ENCODE peak calls at places on chromosome 19, in five cellular contexts. One of them, this sample, is unnamed.

GRCh38 chr19:20423381-20424207 is 142.0 kb downstream of the ZNF737 start:
- DNase-seq in B cell: peak
- DNase-seq in thoracic aorta: no peak
- DNase-seq in CD4-positive, alpha-beta T cell: no peak
- DNase-seq in NB4: peak
- DNase-seq in this sample: peak

GRCh38 chr19:56707821-56708220 is 36.3 kb upstream of the ZNF835 start:
- DNase-seq in B cell: no peak
- DNase-seq in thoracic aorta: no peak
- DNase-seq in CD4-positive, alpha-beta T cell: no peak
- DNase-seq in NB4: no peak
- DNase-seq in this sample: no peak

GRCh38 chr19:4578552-4579248 is 19.2 kb upstream of the SEMA6B start:
- DNase-seq in B cell: no peak
- DNase-seq in thoracic aorta: no peak
- DNase-seq in CD4-positive, alpha-beta T cell: no peak
- DNase-seq in NB4: no peak
- DNase-seq in this sample: no peak

GRCh38 chr19:5129691-5130090 is 160.8 kb downstream of the KDM4B start:
- DNase-seq in B cell: no peak
- DNase-seq in thoracic aorta: no peak
- DNase-seq in CD4-positive, alpha-beta T cell: no peak
- DNase-seq in NB4: no peak
- DNase-seq in this sample: no peak

GRCh38 chr19:6058411-6059201 is 51.7 kb downstream of the RFX2 start:
- DNase-seq in B cell: no peak
- DNase-seq in thoracic aorta: no peak
- DNase-seq in CD4-positive, alpha-beta T cell: no peak
- DNase-seq in NB4: no peak
- DNase-seq in this sample: no peak

GRCh38 chr19:50639121-50640112 is at the start of gene SYT3:
- DNase-seq in B cell: peak
- DNase-seq in thoracic aorta: no peak
- DNase-seq in CD4-positive, alpha-beta T cell: no peak
- DNase-seq in NB4: peak
- DNase-seq in this sample: peak

GRCh38 chr19:3136684-3137055 is 837 bp downstream of the GNA15 start:
- DNase-seq in B cell: no peak
- DNase-seq in thoracic aorta: no peak
- DNase-seq in CD4-positive, alpha-beta T cell: no peak
- DNase-seq in NB4: no peak
- DNase-seq in this sample: no peak

GRCh38 chr19:29927944-29928669 is 13.9 kb upstream of the URI1 start:
- DNase-seq in B cell: no peak
- DNase-seq in thoracic aorta: no peak
- DNase-seq in CD4-positive, alpha-beta T cell: no peak
- DNase-seq in NB4: no peak
- DNase-seq in this sample: peak

GRCh38 chr19:46426506-46427162 is 2.1 kb downstream of the PNMA8C start:
- DNase-seq in B cell: no peak
- DNase-seq in thoracic aorta: no peak
- DNase-seq in CD4-positive, alpha-beta T cell: no peak
- DNase-seq in NB4: no peak
- DNase-seq in this sample: no peak

GRCh38 chr19:55567708-55568328 is 12.8 kb downstream of the ZNF579 start:
- DNase-seq in B cell: no peak
- DNase-seq in thoracic aorta: no peak
- DNase-seq in CD4-positive, alpha-beta T cell: no peak
- DNase-seq in NB4: no peak
- DNase-seq in this sample: no peak

GRCh38 chr19:8512115-8512967 is 1.6 kb downstream of the ZNF414 start:
- DNase-seq in B cell: peak
- DNase-seq in thoracic aorta: no peak
- DNase-seq in CD4-positive, alpha-beta T cell: no peak
- DNase-seq in NB4: peak
- DNase-seq in this sample: no peak

GRCh38 chr19:54554896-54555295 is 18.7 kb upstream of the LILRA2 start:
- DNase-seq in B cell: no peak
- DNase-seq in thoracic aorta: no peak
- DNase-seq in CD4-positive, alpha-beta T cell: no peak
- DNase-seq in NB4: no peak
- DNase-seq in this sample: no peak

GRCh38 chr19:9848761-9849160 is 13.6 kb downstream of the PIN1 start:
- DNase-seq in B cell: no peak
- DNase-seq in thoracic aorta: no peak
- DNase-seq in CD4-positive, alpha-beta T cell: no peak
- DNase-seq in NB4: no peak
- DNase-seq in this sample: peak

GRCh38 chr19:48455908-48456562 is 661 bp downstream of the KCNJ14 start:
- DNase-seq in B cell: no peak
- DNase-seq in thoracic aorta: no peak
- DNase-seq in CD4-positive, alpha-beta T cell: no peak
- DNase-seq in NB4: peak
- DNase-seq in this sample: no peak

GRCh38 chr19:49390978-49391304 is 2.9 kb downstream of the KASH5 start:
- DNase-seq in B cell: peak
- DNase-seq in thoracic aorta: no peak
- DNase-seq in CD4-positive, alpha-beta T cell: no peak
- DNase-seq in NB4: no peak
- DNase-seq in this sample: no peak

GRCh38 chr19:19319725-19320361 is 466 bp downstream of the SUGP1 start:
- DNase-seq in B cell: no peak
- DNase-seq in thoracic aorta: no peak
- DNase-seq in CD4-positive, alpha-beta T cell: no peak
- DNase-seq in NB4: peak
- DNase-seq in this sample: no peak

GRCh38 chr19:19562665-19563347 is 24.7 kb downstream of the CILP2 start:
- DNase-seq in B cell: no peak
- DNase-seq in thoracic aorta: no peak
- DNase-seq in CD4-positive, alpha-beta T cell: no peak
- DNase-seq in NB4: peak
- DNase-seq in this sample: no peak

GRCh38 chr19:45607071-45608029 is 5.3 kb upstream of the GPR4 start:
- DNase-seq in B cell: peak
- DNase-seq in thoracic aorta: no peak
- DNase-seq in CD4-positive, alpha-beta T cell: no peak
- DNase-seq in NB4: peak
- DNase-seq in this sample: no peak

GRCh38 chr19:3162418-3163229 is 15.9 kb upstream of the S1PR4 start:
- DNase-seq in B cell: no peak
- DNase-seq in thoracic aorta: no peak
- DNase-seq in CD4-positive, alpha-beta T cell: no peak
- DNase-seq in NB4: peak
- DNase-seq in this sample: peak

GRCh38 chr19:6062274-6062673 is 48.0 kb downstream of the RFX2 start:
- DNase-seq in B cell: no peak
- DNase-seq in thoracic aorta: peak
- DNase-seq in CD4-positive, alpha-beta T cell: no peak
- DNase-seq in NB4: peak
- DNase-seq in this sample: no peak

GRCh38 chr19:19474950-19475781 is 40.2 kb downstream of the TSSK6 start:
- DNase-seq in B cell: no peak
- DNase-seq in thoracic aorta: no peak
- DNase-seq in CD4-positive, alpha-beta T cell: no peak
- DNase-seq in NB4: no peak
- DNase-seq in this sample: no peak

GRCh38 chr19:54230031-54230430 is 7.2 kb upstream of the LILRB3 start:
- DNase-seq in B cell: no peak
- DNase-seq in thoracic aorta: no peak
- DNase-seq in CD4-positive, alpha-beta T cell: no peak
- DNase-seq in NB4: no peak
- DNase-seq in this sample: no peak

GRCh38 chr19:15129856-15130580 is 22.8 kb downstream of the SYDE1 start:
- DNase-seq in B cell: no peak
- DNase-seq in thoracic aorta: no peak
- DNase-seq in CD4-positive, alpha-beta T cell: no peak
- DNase-seq in NB4: no peak
- DNase-seq in this sample: no peak

GRCh38 chr19:11453468-11454341 is 18.3 kb downstream of the PRKCSH start:
- DNase-seq in B cell: peak
- DNase-seq in thoracic aorta: no peak
- DNase-seq in CD4-positive, alpha-beta T cell: no peak
- DNase-seq in NB4: no peak
- DNase-seq in this sample: peak

GRCh38 chr19:16185123-16185924 is at the start of gene FAM32A:
- DNase-seq in B cell: peak
- DNase-seq in thoracic aorta: peak
- DNase-seq in CD4-positive, alpha-beta T cell: peak
- DNase-seq in NB4: peak
- DNase-seq in this sample: peak
- TF ChIP-seq CTCF in B cell: peak
- TF ChIP-seq CTCF in thoracic aorta: no peak
- TF ChIP-seq CTCF in CD4-positive, alpha-beta T cell: no peak
- TF ChIP-seq CTCF in NB4: peak
- TF ChIP-seq CTCF in this sample: no peak

DNA sequence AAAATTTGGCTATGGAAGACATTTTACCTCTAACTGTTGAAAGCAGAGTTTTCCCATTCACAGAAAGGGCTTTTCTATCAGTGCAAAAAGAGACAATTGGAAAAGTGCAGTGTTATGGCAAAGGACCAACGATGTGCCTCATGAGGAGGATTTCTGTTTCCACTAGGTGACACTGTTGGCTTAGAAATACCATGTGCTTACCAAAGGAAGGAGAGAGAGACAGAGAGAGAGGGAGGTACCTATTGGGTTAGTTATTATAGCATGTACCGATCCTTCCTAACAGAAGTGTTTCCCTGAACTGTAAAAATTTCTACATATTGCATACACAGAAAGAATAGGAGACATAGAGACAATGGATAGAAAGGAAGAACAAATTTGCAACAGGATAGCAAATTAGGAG is 23.9 kb upstream of the PSG4 start:
- DNase-seq in B cell: no peak
- DNase-seq in thoracic aorta: no peak
- DNase-seq in CD4-positive, alpha-beta T cell: no peak
- DNase-seq in NB4: peak
- DNase-seq in this sample: no peak
- TF ChIP-seq CTCF in B cell: no peak
- TF ChIP-seq CTCF in thoracic aorta: no peak
- TF ChIP-seq CTCF in CD4-positive, alpha-beta T cell: no peak
- TF ChIP-seq CTCF in NB4: no peak
- TF ChIP-seq CTCF in this sample: no peak

DNA sequence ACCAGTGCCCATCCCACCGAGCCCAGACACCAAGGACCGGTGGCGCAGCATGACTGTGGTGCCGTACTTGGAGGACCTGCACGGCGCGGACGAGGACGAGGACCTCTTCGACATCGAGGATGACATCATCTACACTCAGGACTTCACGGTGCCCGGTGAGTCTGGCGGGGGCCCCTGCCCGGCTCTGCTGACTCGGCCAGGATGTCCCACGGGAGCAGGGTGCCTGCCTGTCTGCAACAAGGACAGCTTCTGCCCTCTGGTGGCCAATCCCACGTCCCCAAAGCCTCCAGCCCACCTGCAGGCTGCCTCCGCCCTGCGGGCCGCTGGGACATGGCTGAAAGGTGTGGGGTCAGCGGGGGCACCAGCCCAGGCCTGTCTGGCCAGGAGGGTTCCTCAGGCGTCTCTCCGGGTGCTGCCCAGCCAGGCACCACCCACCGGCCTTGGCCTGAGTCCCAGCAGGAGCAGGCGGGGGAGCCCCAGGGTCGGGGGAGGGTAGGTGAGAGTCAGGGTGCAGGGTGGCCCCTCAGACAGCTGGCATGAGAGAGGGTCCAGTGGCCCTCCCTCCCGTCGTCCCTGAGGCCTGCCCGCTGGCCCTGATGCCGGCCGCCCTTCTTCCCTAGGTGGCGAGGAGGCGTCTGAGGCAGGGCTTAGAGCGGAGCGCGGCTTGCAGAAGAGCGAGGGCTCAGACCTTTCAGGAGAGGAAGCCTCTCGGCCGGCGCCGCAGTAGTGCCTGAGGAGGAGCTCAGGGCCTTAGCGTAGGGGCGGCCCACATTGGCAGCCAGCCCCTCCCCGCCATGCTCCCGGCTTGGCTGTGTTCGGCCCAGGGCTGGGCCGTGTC is 14.6 kb downstream of the CBARP start:
- DNase-seq in B cell: peak
- DNase-seq in thoracic aorta: no peak
- DNase-seq in CD4-positive, alpha-beta T cell: no peak
- DNase-seq in NB4: peak
- DNase-seq in this sample: peak
- TF ChIP-seq CTCF in B cell: no peak
- TF ChIP-seq CTCF in thoracic aorta: peak
- TF ChIP-seq CTCF in CD4-positive, alpha-beta T cell: no peak
- TF ChIP-seq CTCF in NB4: peak
- TF ChIP-seq CTCF in this sample: peak

DNA sequence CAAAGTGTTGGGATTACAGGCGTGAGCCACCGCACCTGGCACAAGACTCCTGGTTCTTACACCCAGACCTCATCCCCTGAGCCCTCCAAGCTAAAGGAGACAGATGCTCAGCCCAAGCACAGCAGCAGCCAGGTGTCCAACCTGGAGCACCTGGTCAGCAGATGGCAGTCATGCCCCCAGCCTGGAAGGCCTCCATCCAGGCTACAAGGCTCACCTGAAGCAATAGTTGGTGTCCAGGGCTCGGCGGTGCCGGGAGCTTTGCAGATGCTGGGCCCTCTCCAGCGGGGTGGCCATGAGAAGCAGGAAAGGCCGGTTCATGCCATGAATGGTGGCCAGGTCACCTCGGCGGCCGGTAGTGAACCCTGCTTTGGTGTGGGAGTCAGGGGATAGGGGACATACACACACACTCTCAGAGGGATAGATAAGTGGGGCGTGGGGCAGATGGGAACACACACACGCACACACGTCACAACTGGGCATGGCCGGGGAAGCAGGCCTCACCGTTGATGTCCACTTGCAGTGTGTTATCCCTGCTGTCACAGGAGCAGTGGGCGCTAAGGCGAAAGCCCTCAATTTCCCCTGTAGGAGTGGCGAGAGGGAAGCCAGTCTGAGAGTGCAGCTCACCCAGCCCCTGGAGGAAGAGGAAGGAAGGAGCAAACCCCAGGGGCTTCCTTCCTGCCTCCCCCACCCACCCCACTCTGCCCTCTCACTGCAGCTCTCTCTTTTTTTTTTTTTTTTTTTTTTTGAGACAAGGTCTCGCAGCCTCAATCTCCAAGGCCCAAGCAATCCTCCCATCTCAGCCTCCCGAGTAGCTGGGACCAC is 11.8 kb downstream of the TGFB1 start:
- DNase-seq in B cell: peak
- DNase-seq in thoracic aorta: no peak
- DNase-seq in CD4-positive, alpha-beta T cell: no peak
- DNase-seq in NB4: no peak
- DNase-seq in this sample: no peak
- TF ChIP-seq CTCF in B cell: no peak
- TF ChIP-seq CTCF in thoracic aorta: no peak
- TF ChIP-seq CTCF in CD4-positive, alpha-beta T cell: peak
- TF ChIP-seq CTCF in NB4: no peak
- TF ChIP-seq CTCF in this sample: peak

GRCh38 chr19:31144471-31144870 is 204.8 kb downstream of the TSHZ3 start:
- DNase-seq in B cell: no peak
- DNase-seq in thoracic aorta: no peak
- DNase-seq in CD4-positive, alpha-beta T cell: no peak
- DNase-seq in NB4: no peak
- DNase-seq in this sample: no peak
- TF ChIP-seq CTCF in B cell: no peak
- TF ChIP-seq CTCF in thoracic aorta: no peak
- TF ChIP-seq CTCF in CD4-positive, alpha-beta T cell: no peak
- TF ChIP-seq CTCF in NB4: no peak
- TF ChIP-seq CTCF in this sample: no peak

This sample was measured in GM13977.